ENCODE peak calls at places on chromosome 6, in eight cellular contexts. F is Peyer's patch; L is adrenal gland; C is cardiac muscle cell; E is psoas muscle; V is CD8-positive, alpha-beta memory T cell; X is upper lobe of right lung; N is suprapubic skin. I is an unnamed sample. For H3K4me1, the result is how much of the 10 kb centered on the place peaks cover.

GRCh38 chr6:141526985-141527384 is 605.7 kb upstream of the GJE1 start:
- DNase-seq in F (no peak), L (no peak), C (no peak), E (no peak), V (no peak), X (no peak), N (no peak), I (no peak)

GRCh38 chr6:33990061-33990541 is 155.8 kb downstream of the GRM4 start:
- DNase-seq in F (no peak), L (no peak), C (no peak), E (no peak), V (no peak), X (peak), N (peak), I (no peak)

GRCh38 chr6:79084693-79085092 is 6.6 kb upstream of the PHIP start:
- DNase-seq in F (no peak), L (no peak), C (peak), E (no peak), V (no peak), X (no peak), N (no peak), I (no peak)

GRCh38 chr6:54234539-54234938 is 73.7 kb upstream of the TINAG start:
- DNase-seq in F (no peak), L (no peak), C (no peak), E (no peak), V (no peak), X (no peak), N (no peak), I (no peak)

GRCh38 chr6:104126621-104127020 is 733.1 kb downstream of the HACE1 start:
- DNase-seq in F (no peak), L (no peak), C (no peak), E (no peak), V (no peak), X (no peak), N (no peak), I (no peak)

GRCh38 chr6:167797079-167797870 is 29.4 kb upstream of the AFDN start:
- DNase-seq in F (peak), L (no peak), C (no peak), E (no peak), V (no peak), X (no peak), N (no peak), I (no peak)

GRCh38 chr6:46473866-46474265 is 17.4 kb downstream of the RCAN2 start:
- DNase-seq in F (no peak), L (no peak), C (no peak), E (no peak), V (no peak), X (no peak), N (no peak), I (no peak)

GRCh38 chr6:10908228-10908627 is 21.4 kb downstream of the SYCP2L start:
- DNase-seq in F (no peak), L (no peak), C (no peak), E (no peak), V (no peak), X (no peak), N (no peak), I (no peak)

GRCh38 chr6:170442596-170442995 is 110.5 kb downstream of the PSMB1 start:
- DNase-seq in F (no peak), L (no peak), C (no peak), E (no peak), V (no peak), X (no peak), N (no peak), I (no peak)

GRCh38 chr6:159968295-159969203 is at the start of gene IGF2R:
- DNase-seq in F (peak), L (peak), C (peak), E (peak), V (peak), X (peak), N (peak), I (peak)

GRCh38 chr6:166989427-166990034 is 9.7 kb upstream of the CEP43 start:
- DNase-seq in F (no peak), L (no peak), C (peak), E (no peak), V (no peak), X (no peak), N (no peak), I (peak)

GRCh38 chr6:156807795-156808194 is 30.6 kb downstream of the ARID1B start:
- DNase-seq in F (no peak), L (no peak), C (no peak), E (no peak), V (no peak), X (no peak), N (no peak), I (no peak)
- H3K4me1 ChIP-seq in F (under half), L (under half), C (under half), E (under half), V (half or more), X (under half), N (under half), I (under half)

GRCh38 chr6:135014353-135014832 is 40.2 kb downstream of the HBS1L start:
- DNase-seq in F (no peak), L (no peak), C (no peak), E (no peak), V (no peak), X (no peak), N (no peak), I (peak)
- H3K4me1 ChIP-seq in F (under half), L (under half), C (under half), E (under half), V (half or more), X (under half), N (under half), I (half or more)

DNA sequence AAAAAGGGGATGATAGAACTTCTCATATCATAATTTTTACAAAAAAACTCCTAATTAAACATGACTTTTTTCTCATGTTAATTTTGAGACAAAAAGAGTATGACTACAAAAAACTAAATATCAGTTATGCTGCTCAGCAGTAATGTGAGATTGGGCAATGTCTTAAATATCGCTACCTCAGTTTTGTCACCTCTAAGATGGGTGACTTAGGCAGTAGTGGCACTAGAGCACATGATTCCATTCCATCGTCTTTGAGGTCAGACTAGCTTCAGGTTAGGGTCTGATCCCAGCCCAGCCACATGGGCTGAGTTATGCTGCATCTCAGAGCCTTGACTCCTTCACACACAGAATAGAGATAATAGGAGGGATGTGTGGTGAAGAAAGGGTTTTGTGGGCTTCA is 11.0 kb downstream of the DCBLD1 start:
- DNase-seq in F (no peak), L (no peak), C (no peak), E (no peak), V (no peak), X (no peak), N (no peak), I (no peak)
- H3K4me1 ChIP-seq in F (under half), L (under half), C (under half), E (under half), V (under half), X (under half), N (under half), I (under half)

GRCh38 chr6:21772467-21772866 is 178.9 kb downstream of the SOX4 start:
- DNase-seq in F (no peak), L (no peak), C (no peak), E (no peak), V (no peak), X (no peak), N (no peak), I (no peak)
- H3K4me1 ChIP-seq in F (under half), L (under half), C (under half), E (under half), V (under half), X (under half), N (under half), I (under half)

DNA sequence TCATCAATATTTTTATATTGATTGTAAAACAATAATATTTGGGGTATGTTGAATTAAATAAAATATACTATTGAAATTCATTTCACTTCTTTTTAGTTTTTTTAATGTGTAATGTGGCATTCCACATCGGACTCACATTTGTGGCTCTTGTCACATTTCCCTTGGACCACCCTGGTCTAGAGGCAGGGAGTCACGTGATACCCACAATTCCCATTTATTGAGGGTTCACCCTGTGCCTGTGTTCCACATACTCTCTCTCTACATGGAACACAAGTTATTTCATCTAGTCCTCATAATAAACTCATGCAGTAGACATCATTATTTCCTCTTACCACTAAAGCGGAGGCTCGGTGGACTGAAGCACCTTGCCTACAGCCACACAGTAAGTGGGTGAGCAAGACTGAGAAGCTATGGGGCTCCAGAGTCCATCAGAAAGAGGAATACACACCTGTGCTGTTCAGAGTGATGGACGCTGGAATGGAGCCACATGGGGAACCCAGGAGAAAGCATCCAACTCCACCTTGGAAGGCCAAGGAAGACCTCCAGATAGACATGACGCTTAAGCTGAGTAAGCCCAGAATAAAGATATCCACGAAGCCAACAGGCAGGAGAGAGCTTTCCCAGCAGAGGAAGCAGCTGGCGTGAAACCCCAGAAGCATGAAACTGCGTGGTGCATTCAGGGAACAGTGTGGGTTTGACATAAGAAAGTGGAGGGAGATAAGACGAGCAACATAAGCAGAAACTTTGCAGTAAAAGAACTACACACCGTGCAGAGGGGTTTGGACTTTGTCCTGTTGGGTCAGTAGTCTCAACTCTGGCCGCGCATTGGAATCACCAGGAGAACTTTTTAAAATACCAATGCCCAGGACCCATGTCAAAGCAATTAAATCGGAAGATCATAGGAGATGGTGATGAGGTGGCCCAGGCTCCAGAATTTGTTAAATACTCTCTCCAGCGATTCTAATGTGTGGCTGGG is 49.5 kb downstream of the UNC5CL start:
- DNase-seq in F (no peak), L (no peak), C (no peak), E (no peak), V (no peak), X (no peak), N (no peak), I (no peak)
- H3K4me1 ChIP-seq in F (under half), L (under half), C (under half), E (under half), V (under half), X (under half), N (under half), I (under half)

DNA sequence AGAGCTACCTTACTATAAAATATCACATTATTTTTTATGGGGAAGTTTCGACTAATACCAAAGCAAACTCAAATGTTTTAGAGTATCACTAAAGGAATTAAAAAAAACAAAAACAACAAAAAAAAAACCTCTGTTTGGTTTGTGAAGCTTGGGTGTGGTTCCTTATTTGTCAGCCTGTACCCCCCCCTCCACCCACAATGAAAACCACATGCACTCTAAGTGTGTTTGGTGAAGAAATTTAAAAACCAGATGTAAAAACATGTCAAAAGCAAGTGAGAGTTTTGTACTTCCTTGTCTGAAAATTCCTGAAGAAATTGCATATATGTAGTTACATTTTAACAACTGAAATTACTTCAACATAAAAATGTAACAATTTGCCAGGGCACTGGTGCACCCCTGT is 3.1 kb downstream of the STK38 start:
- DNase-seq in F (no peak), L (no peak), C (peak), E (no peak), V (peak), X (no peak), N (no peak), I (peak)
- H3K4me1 ChIP-seq in F (under half), L (under half), C (under half), E (under half), V (half or more), X (under half), N (under half), I (half or more)

GRCh38 chr6:157079277-157079676 is 244.0 kb downstream of the TMEM242 start:
- DNase-seq in F (no peak), L (no peak), C (no peak), E (no peak), V (no peak), X (no peak), N (no peak), I (no peak)
- H3K4me1 ChIP-seq in F (under half), L (under half), C (under half), E (under half), V (under half), X (under half), N (under half), I (under half)

GRCh38 chr6:6003334-6004146 is 3.2 kb downstream of the NRN1 start:
- DNase-seq in F (no peak), L (no peak), C (no peak), E (no peak), V (no peak), X (no peak), N (no peak), I (peak)
- H3K4me1 ChIP-seq in F (under half), L (under half), C (under half), E (under half), V (half or more), X (under half), N (half or more), I (half or more)

I was measured in CD4-positive, CD25-positive, alpha-beta regulatory T cell.